ENCODE peak calls at places on chromosomes 3 and 15, in four cellular contexts. W, F, N and O are unnamed samples.

GRCh38 chr3:149969110-149969944 is 1.4 kb downstream of the PFN2 start:
- DNase-seq in N (no peak), W (peak; percentile 31), F (peak; percentile 74), O (peak; percentile 56)

GRCh38 chr3:38582316-38582715 is 67.2 kb downstream of the SCN5A start:
- DNase-seq in F (no peak), W (peak; percentile 5), N (no peak), O (no peak)

GRCh38 chr15:51492528-51492927 is 130.0 kb downstream of the DMXL2 start:
- DNase-seq in W (no peak), F (no peak), N (no peak), O (no peak)

GRCh38 chr15:55823699-55824098 is 80.7 kb upstream of the PRTG start:
- DNase-seq in N (no peak), F (no peak), W (no peak), O (no peak)

GRCh38 chr3:122536634-122537033 is 21.9 kb upstream of the KPNA1 start:
- DNase-seq in W (no peak), F (no peak), N (no peak), O (no peak)

GRCh38 chr15:40493089-40493840 is 22.5 kb downstream of the CHST14 start:
- DNase-seq in W (no peak), F (no peak), N (no peak), O (no peak)

GRCh38 chr3:64029287-64029686 is 6.0 kb upstream of the PSMD6 start:
- DNase-seq in F (no peak), W (no peak), N (no peak), O (no peak)

GRCh38 chr3:138594150-138594934 is at the start of gene CEP70:
- DNase-seq in N (peak; percentile 93), W (peak; percentile 96), F (peak; percentile 98), O (peak; percentile 94)

GRCh38 chr3:187291001-187291511 is 481 bp downstream of the MASP1 start:
- DNase-seq in N (no peak), F (no peak), W (no peak), O (no peak)

GRCh38 chr15:81596159-81596865 is 222.3 kb upstream of the TMC3 start:
- DNase-seq in N (no peak), W (no peak), F (no peak), O (no peak)

GRCh38 chr3:132029182-132029902 is 5.5 kb downstream of the CPNE4 start:
- DNase-seq in N (peak; percentile 80), W (peak; percentile 74), F (peak; percentile 75), O (peak; percentile 79)

GRCh38 chr3:74537857-74538256 is 76.6 kb downstream of the CNTN3 start:
- DNase-seq in N (no peak), F (no peak), W (no peak), O (no peak)

GRCh38 chr15:90305932-90306331 is 40.5 kb downstream of the NGRN start:
- DNase-seq in F (no peak), N (no peak), W (no peak), O (no peak)

GRCh38 chr3:171184372-171184771 is 157.9 kb upstream of the SLC2A2 start:
- DNase-seq in F (no peak), W (no peak), N (no peak), O (no peak)

GRCh38 chr3:55596212-55596611 is 109.1 kb upstream of the WNT5A start:
- DNase-seq in N (no peak), W (no peak), F (no peak), O (no peak)

GRCh38 chr3:2784627-2785026 is 325.5 kb downstream of the IL5RA start:
- DNase-seq in W (no peak), N (no peak), F (no peak), O (no peak)

GRCh38 chr3:77039606-77040553 is at the start of gene ROBO2:
- DNase-seq in F (peak; percentile 69), W (peak; percentile 10), N (peak; percentile 70), O (no peak)

GRCh38 chr3:94775746-94776145 is 712.9 kb downstream of the NSUN3 start:
- DNase-seq in N (no peak), W (no peak), F (no peak), O (no peak)

GRCh38 chr3:162122405-162122804 is 625.8 kb downstream of the OTOL1 start:
- DNase-seq in F (no peak), W (no peak), N (no peak), O (no peak)

GRCh38 chr3:43030162-43030935 is 51.2 kb downstream of the GASK1A start:
- DNase-seq in F (no peak), W (no peak), N (no peak), O (no peak)

GRCh38 chr3:160225181-160226025 is at the start of gene C3orf80:
- DNase-seq in W (peak; percentile 53), N (peak; percentile 62), F (peak; percentile 87), O (peak; percentile 36)

GRCh38 chr15:83174891-83175290 is 32.7 kb downstream of the HDGFL3 start:
- DNase-seq in N (no peak), W (no peak), F (no peak), O (no peak)

GRCh38 chr15:69919816-69920215 is 177.9 kb downstream of the TLE3 start:
- DNase-seq in W (no peak), N (no peak), F (no peak), O (no peak)

GRCh38 chr15:69912116-69912515 is 185.6 kb downstream of the TLE3 start:
- DNase-seq in F (no peak), N (no peak), W (no peak), O (no peak)

GRCh38 chr15:69914960-69915359 is 182.8 kb downstream of the TLE3 start:
- DNase-seq in N (no peak), F (no peak), W (no peak), O (no peak)

GRCh38 chr15:69920232-69920631 is 177.5 kb downstream of the TLE3 start:
- DNase-seq in N (no peak), F (no peak), W (no peak), O (no peak)

DNA sequence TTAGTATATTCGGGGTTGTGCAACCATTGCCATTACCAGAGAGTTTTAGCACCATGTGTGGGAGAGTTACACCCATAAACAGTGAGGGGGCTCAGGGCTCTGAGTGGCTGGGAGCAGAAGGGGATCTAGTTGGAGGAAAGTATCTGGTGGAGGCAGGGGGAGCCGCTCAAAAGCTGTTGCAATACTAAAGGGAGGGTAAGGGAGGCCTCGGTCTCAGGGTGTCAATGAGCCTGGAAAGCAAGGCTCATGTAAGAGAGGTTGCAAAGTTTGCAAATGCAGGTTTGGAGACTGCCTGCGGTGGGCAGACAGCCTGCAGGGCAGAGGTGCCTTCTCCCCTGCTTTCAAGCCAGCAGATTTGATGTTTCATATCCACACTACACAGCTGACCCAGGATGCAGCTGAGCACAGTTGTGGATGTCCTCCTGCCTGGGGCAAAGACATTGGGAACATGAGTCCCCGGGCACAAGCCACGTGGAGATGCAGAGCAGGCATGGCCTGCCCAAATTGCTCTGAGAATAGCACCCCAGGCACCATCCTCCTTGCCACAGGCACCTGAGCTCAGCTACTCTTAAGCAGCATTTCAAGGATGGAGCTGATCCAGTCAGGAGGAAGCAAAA is 181.4 kb downstream of the TLE3 start:
- DNase-seq in N (no peak), F (no peak), W (no peak), O (no peak)
- H3K4me1 ChIP-seq in N (no peaks in the 10 kb centered on the region), F (no peaks in the 10 kb centered on the region), W (no peaks in the 10 kb centered on the region), O (no peaks in the 10 kb centered on the region)

DNA sequence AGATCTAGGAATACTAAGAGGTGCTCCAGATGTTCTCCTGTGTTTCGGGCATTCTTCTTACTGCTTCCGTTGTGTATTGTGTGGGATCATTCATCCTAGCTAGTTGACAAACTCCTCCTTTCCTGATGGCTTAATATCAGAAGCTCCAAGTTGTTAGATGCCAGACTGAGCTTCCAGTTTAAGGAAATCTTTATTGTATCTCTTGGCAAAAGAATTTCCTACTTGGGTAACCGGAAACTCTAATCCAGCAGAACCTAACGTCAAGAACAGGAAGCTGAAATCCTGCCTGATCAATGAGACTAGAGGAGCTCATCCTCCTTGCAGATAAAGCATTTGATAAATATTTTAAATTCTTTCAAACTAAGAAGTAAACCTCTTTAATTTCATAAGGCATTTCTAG is 27.7 kb upstream of the MYH15 start:
- DNase-seq in W (no peak), F (no peak), N (no peak), O (no peak)
- TF ChIP-seq POLR2A in W (no peak), F (no peak), N (no peak), O (no peak)

GRCh38 chr3:37123292-37123691 is 51.1 kb downstream of the LRRFIP2 start:
- DNase-seq in F (no peak), N (no peak), W (no peak), O (no peak)
- TF ChIP-seq CTCF in F (no peak), N (no peak), W (no peak), O (no peak)

GRCh38 chr15:39361497-39361896 is 219.4 kb upstream of the THBS1 start:
- DNase-seq in N (no peak), W (no peak), F (no peak), O (no peak)

GRCh38 chr15:39358441-39359041 is 222.3 kb upstream of the THBS1 start:
- DNase-seq in F (peak; percentile 77), N (no peak), W (peak; percentile 12), O (peak; percentile 33)

GRCh38 chr15:39357478-39358268 is 223.2 kb upstream of the THBS1 start:
- DNase-seq in F (no peak), W (no peak), N (no peak), O (no peak)

GRCh38 chr15:39360417-39360816 is 220.5 kb upstream of the THBS1 start:
- DNase-seq in F (no peak), N (no peak), W (no peak), O (no peak)

GRCh38 chr15:39359736-39360135 is 221.1 kb upstream of the THBS1 start:
- DNase-seq in F (no peak), N (no peak), W (no peak), O (no peak)
- H3K4me1 ChIP-seq in F (peaks cover 34% of the 10 kb centered on the region), N (no peaks in the 10 kb centered on the region), W (peaks cover 13% of the 10 kb centered on the region), O (peaks cover 17% of the 10 kb centered on the region)